ENCODE peak calls at places on chromosomes 1 and 21, in four cellular contexts. I is T-helper 9 cell, T is Right ventricle myocardium superior, U is SK-N-SH. D is an unnamed sample.

GRCh38 chr21:35026153-35026499 is 23.0 kb downstream of the RUNX1 start:
- DNase-seq in I (no peak), T (no peak), U (no peak), D (no peak)

GRCh38 chr1:18091660-18092446 is 15.7 kb upstream of the IGSF21 start:
- DNase-seq in I (no peak), T (no peak), U (no peak), D (no peak)

GRCh38 chr1:160888926-160889325 is 3.9 kb upstream of the ITLN1 start:
- DNase-seq in I (no peak), T (no peak), U (no peak), D (no peak)

GRCh38 chr1:182388392-182389134 is 3.0 kb downstream of the GLUL start:
- DNase-seq in I (no peak), T (no peak), U (no peak), D (no peak)

GRCh38 chr1:218658899-218659298 is 313.8 kb downstream of the TGFB2 start:
- DNase-seq in I (no peak), T (no peak), U (no peak), D (no peak)

GRCh38 chr1:9537863-9538668 is 1.2 kb upstream of the SLC25A33 start:
- DNase-seq in I (no peak), T (no peak), U (no peak), D (peak)

GRCh38 chr1:115280073-115280472 is 58.0 kb downstream of the NGF start:
- DNase-seq in I (no peak), T (peak), U (peak), D (no peak)

GRCh38 chr1:197813741-197814140 is 38.5 kb upstream of the DENND1B start:
- DNase-seq in I (no peak), T (no peak), U (no peak), D (no peak)

GRCh38 chr1:33709780-33710713 is 153.8 kb upstream of the HMGB4 start:
- DNase-seq in I (no peak), T (no peak), U (no peak), D (no peak)

GRCh38 chr1:14921057-14921456 is 232.5 kb upstream of the TMEM51 start:
- DNase-seq in I (no peak), T (no peak), U (no peak), D (no peak)

GRCh38 chr1:17119744-17120482 is 662 bp upstream of the PADI2 start:
- DNase-seq in I (no peak), T (peak), U (peak), D (no peak)

GRCh38 chr1:149844096-149844495 is 55.3 kb upstream of the BOLA1 start:
- DNase-seq in I (no peak), T (no peak), U (no peak), D (no peak)

GRCh38 chr1:8285103-8285502 is 32.8 kb upstream of the SLC45A1 start:
- DNase-seq in I (no peak), T (no peak), U (no peak), D (no peak)

GRCh38 chr1:3463891-3464648 is 9.6 kb downstream of the ARHGEF16 start:
- DNase-seq in I (no peak), T (peak), U (no peak), D (no peak)

GRCh38 chr21:37245151-37245550 is 22.0 kb downstream of the VPS26C start:
- DNase-seq in I (no peak), T (no peak), U (no peak), D (no peak)

GRCh38 chr1:8536521-8536920 is 218.6 kb downstream of the SLC45A1 start:
- DNase-seq in I (no peak), T (no peak), U (no peak), D (no peak)